ENCODE peak calls at places on chromosomes 6 and 20, in four cellular contexts. I is GM13977, E is fibroblast of pulmonary artery, F is cardiac muscle cell. H is an unnamed sample.

GRCh38 chr6:113651120-113651519 is 206.0 kb upstream of the MARCKS start:
- DNase-seq in F (no peak), I (no peak), E (no peak), H (no peak)

GRCh38 chr6:25962368-25963127 is at the start of gene TRIM38:
- DNase-seq in F (peak), E (peak), I (peak), H (peak)

GRCh38 chr6:158283304-158284005 is 28.8 kb upstream of the TULP4 start:
- DNase-seq in F (peak), E (peak), I (no peak), H (no peak)

GRCh38 chr6:7542878-7543394 is 1.5 kb downstream of the DSP start:
- DNase-seq in F (peak), I (peak), E (peak), H (peak)

GRCh38 chr6:54614499-54615195 is 231.9 kb upstream of the FAM83B start:
- DNase-seq in I (no peak), F (no peak), E (no peak), H (no peak)

GRCh38 chr6:17101422-17102257 is at the start of gene STMND1:
- DNase-seq in I (peak), E (peak), F (peak), H (peak)

GRCh38 chr6:46453756-46454316 is 37.4 kb downstream of the RCAN2 start:
- DNase-seq in E (no peak), I (no peak), F (no peak), H (no peak)

GRCh38 chr6:120774275-120774674 is 560.0 kb downstream of the TBC1D32 start:
- DNase-seq in E (peak), F (peak), I (no peak), H (no peak)

GRCh38 chr6:144211160-144211559 is 60.8 kb downstream of the STX11 start:
- DNase-seq in F (no peak), E (no peak), I (no peak), H (no peak)

GRCh38 chr20:16363832-16364687 is 209.2 kb downstream of the KIF16B start:
- DNase-seq in E (no peak), I (no peak), F (no peak), H (no peak)

GRCh38 chr6:112198582-112198981 is 55.8 kb downstream of the LAMA4 start:
- DNase-seq in I (no peak), E (no peak), F (no peak), H (peak)

GRCh38 chr6:1665214-1665613 is 55.5 kb downstream of the FOXC1 start:
- DNase-seq in E (no peak), I (peak), F (no peak), H (no peak)

GRCh38 chr6:11432713-11433450 is 104.7 kb upstream of the TMEM170B start:
- DNase-seq in I (no peak), F (no peak), E (peak), H (no peak)

GRCh38 chr6:151052021-151052646 is 186.6 kb downstream of the MTHFD1L start:
- DNase-seq in E (no peak), F (no peak), I (no peak), H (no peak)

GRCh38 chr6:40550096-40550731 is 37.0 kb downstream of the LRFN2 start:
- DNase-seq in F (peak), I (peak), E (peak), H (peak)

GRCh38 chr6:125099211-125100017 is 54.2 kb upstream of the TPD52L1 start:
- DNase-seq in I (no peak), E (peak), F (peak), H (peak)

GRCh38 chr20:58693226-58694006 is 816 bp downstream of the NPEPL1 start:
- DNase-seq in E (no peak), F (no peak), I (no peak), H (peak)

GRCh38 chr6:122749451-122750050 is 30.0 kb upstream of the FABP7 start:
- DNase-seq in I (no peak), E (no peak), F (no peak), H (no peak)

GRCh38 chr20:45779011-45779915 is 12.4 kb downstream of the WFDC3 start:
- DNase-seq in E (peak), I (no peak), F (peak), H (peak)

GRCh38 chr20:49034070-49034732 is 11.9 kb upstream of the CSE1L start:
- DNase-seq in E (no peak), I (no peak), F (no peak), H (no peak)

GRCh38 chr6:52513896-52514295 is 63.0 kb downstream of the TRAM2 start:
- DNase-seq in E (no peak), F (no peak), I (no peak), H (no peak)

GRCh38 chr6:105087571-105088211 is 92.1 kb downstream of the POPDC3 start:
- DNase-seq in I (peak), E (peak), F (peak), H (peak)

GRCh38 chr6:84033523-84034451 is at the start of gene MRAP2:
- DNase-seq in I (peak), F (peak), E (peak), H (peak)

GRCh38 chr6:108969776-108970175 is 121.6 kb downstream of the ARMC2 start:
- DNase-seq in I (no peak), E (peak), F (peak), H (no peak)

GRCh38 chr6:55130806-55131324 is 43.5 kb upstream of the HCRTR2 start:
- DNase-seq in F (no peak), E (no peak), I (no peak), H (no peak)

GRCh38 chr6:165889636-165890403 is 226.8 kb upstream of the PDE10A start:
- DNase-seq in I (peak), F (peak), E (peak), H (peak)

GRCh38 chr6:132257561-132257960 is 143.7 kb downstream of the MOXD1 start:
- DNase-seq in F (no peak), I (no peak), E (no peak), H (no peak)

GRCh38 chr6:109690740-109691687 is at the start of the genes AK9 and FIG4:
- DNase-seq in I (peak), F (peak), E (peak), H (peak)

GRCh38 chr20:36128463-36129176 is 25.9 kb upstream of the EPB41L1 start:
- DNase-seq in E (peak), F (peak), I (no peak), H (no peak)

GRCh38 chr6:14621518-14621917 is 503.9 kb downstream of the CD83 start:
- DNase-seq in I (no peak), E (peak), F (peak), H (no peak)

GRCh38 chr6:140289186-140289585 is 914.7 kb upstream of the CITED2 start:
- DNase-seq in E (no peak), I (no peak), F (no peak), H (no peak)

GRCh38 chr20:64058536-64058935 is 4.5 kb upstream of the TCEA2 start:
- DNase-seq in F (no peak), E (no peak), I (no peak), H (peak)

GRCh38 chr6:30898750-30899360 is 9.2 kb upstream of the GTF2H4 start:
- DNase-seq in F (no peak), E (no peak), I (no peak), H (no peak)

GRCh38 chr20:62744761-62745160 is 36.1 kb downstream of the NTSR1 start:
- DNase-seq in I (no peak), E (no peak), F (no peak), H (no peak)

GRCh38 chr6:16239090-16239797 is 857 bp downstream of the GMPR start:
- DNase-seq in F (peak), E (peak), I (peak), H (peak)

GRCh38 chr6:159788757-159789376 is 535 bp downstream of the TCP1 start:
- DNase-seq in I (peak), F (peak), E (peak), H (peak)

GRCh38 chr6:70415247-70415646 is 1.9 kb downstream of the FAM135A start:
- DNase-seq in I (no peak), F (no peak), E (no peak), H (no peak)

DNA sequence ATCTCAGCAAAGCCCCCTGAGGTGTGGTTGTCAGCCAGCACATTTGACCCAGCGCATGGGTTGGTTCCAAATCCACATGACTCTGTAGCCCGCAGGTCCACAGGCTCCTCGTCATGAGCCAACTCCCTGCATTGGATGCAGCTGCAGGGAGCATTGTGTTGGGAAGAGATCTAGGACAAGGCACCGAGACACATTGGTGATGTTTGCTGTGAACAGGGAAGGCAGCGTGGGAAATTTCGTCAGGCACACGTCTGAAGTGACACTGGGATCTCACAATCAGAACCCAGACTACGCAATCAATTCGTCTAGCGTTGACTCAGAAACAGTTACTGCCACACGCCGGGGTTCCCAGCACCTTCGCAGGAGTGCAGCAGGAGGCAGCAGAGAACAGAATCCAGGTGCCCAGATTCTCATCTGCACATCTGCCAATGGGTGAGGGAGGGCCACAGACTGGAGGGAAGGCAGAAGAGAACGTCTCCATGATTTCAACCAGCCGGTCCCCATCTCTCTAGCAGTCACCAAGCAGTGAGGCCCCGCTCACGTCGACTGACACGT is 177.0 kb downstream of the TTLL2 start:
- DNase-seq in F (peak), I (no peak), E (peak), H (peak)
- TF ChIP-seq CTCF in F (peak), I (peak), E (peak), H (peak)

GRCh38 chr6:135759831-135760230 is 91.7 kb upstream of the PDE7B start:
- DNase-seq in E (peak), F (peak), I (no peak), H (peak)
- TF ChIP-seq CTCF in E (peak), F (peak), I (no peak), H (peak)

DNA sequence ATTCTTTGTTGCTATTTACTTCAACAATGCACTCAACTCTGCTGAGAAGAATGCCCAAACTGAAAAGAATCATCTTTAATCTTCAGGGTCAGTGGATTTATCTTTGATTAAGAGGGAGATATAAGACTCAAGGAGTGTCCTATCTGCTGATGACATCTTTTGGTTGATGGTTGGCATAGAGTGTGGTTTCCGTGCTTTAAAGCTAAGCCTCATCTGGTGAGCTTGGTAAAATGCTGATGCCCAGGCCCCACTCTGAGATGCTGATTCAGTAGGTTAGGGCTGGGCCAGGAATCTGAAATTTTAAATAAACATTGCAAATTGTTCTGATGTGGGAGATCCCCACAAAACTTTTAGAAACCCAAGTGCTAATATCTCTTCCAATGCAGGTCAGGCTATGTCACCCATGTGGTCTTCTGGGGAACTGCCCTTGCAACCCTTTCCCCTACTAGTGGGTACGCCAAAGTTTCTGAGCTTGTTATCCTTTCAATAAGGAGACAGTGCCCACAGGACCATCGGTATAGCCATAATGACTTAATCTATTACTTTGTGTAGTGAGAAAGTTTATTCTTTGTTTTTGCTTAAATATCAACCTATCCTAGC is 68.5 kb upstream of the ARMH2 start:
- DNase-seq in I (no peak), F (no peak), E (no peak), H (no peak)
- TF ChIP-seq CTCF in I (no peak), F (no peak), E (no peak), H (peak)

GRCh38 chr6:43277643-43278523 is 20.2 kb upstream of the SLC22A7 start:
- DNase-seq in I (no peak), F (no peak), E (no peak), H (no peak)
- TF ChIP-seq CTCF in I (no peak), F (no peak), E (no peak), H (no peak)

H was measured in Calu3.